ENCODE peak calls at places on chromosomes 4 and X, in seven cellular contexts. One of them, this sample, is unnamed.

GRCh38 chrX:117511379-117511778 is 605.2 kb downstream of the KLHL13 start:
- DNase-seq in NCI-H2029: no peak
- DNase-seq in RKO: no peak
- DNase-seq in HL-60: no peak
- DNase-seq in tibial artery: no peak
- DNase-seq in AG08396: no peak
- DNase-seq in ureter: no peak
- DNase-seq in this sample: no peak

GRCh38 chr4:36753048-36753447 is 471.6 kb downstream of the DTHD1 start:
- DNase-seq in NCI-H2029: no peak
- DNase-seq in RKO: no peak
- DNase-seq in HL-60: no peak
- DNase-seq in tibial artery: no peak
- DNase-seq in AG08396: no peak
- DNase-seq in ureter: no peak
- DNase-seq in this sample: no peak

GRCh38 chrX:48996969-48997368 is 5.1 kb downstream of the GRIPAP1 start:
- DNase-seq in NCI-H2029: no peak
- DNase-seq in RKO: no peak
- DNase-seq in HL-60: no peak
- DNase-seq in tibial artery: no peak
- DNase-seq in AG08396: no peak
- DNase-seq in ureter: no peak
- DNase-seq in this sample: no peak

GRCh38 chr4:163544407-163545038 is 50.0 kb downstream of the TMA16 start:
- DNase-seq in NCI-H2029: no peak
- DNase-seq in RKO: peak
- DNase-seq in HL-60: no peak
- DNase-seq in tibial artery: peak
- DNase-seq in AG08396: peak
- DNase-seq in ureter: peak
- DNase-seq in this sample: no peak

GRCh38 chr4:6961496-6962210 is 52.0 kb downstream of the TBC1D14 start:
- DNase-seq in NCI-H2029: no peak
- DNase-seq in RKO: no peak
- DNase-seq in HL-60: no peak
- DNase-seq in tibial artery: peak
- DNase-seq in AG08396: no peak
- DNase-seq in ureter: no peak
- DNase-seq in this sample: no peak

GRCh38 chrX:121641560-121641959 is 594.1 kb downstream of the GLUD2 start:
- DNase-seq in NCI-H2029: peak
- DNase-seq in RKO: no peak
- DNase-seq in HL-60: no peak
- DNase-seq in tibial artery: no peak
- DNase-seq in AG08396: peak
- DNase-seq in ureter: no peak
- DNase-seq in this sample: no peak

GRCh38 chrX:10795721-10796120 is 175.3 kb upstream of the MID1 start:
- DNase-seq in NCI-H2029: no peak
- DNase-seq in RKO: no peak
- DNase-seq in HL-60: no peak
- DNase-seq in tibial artery: no peak
- DNase-seq in AG08396: no peak
- DNase-seq in ureter: no peak
- DNase-seq in this sample: no peak

GRCh38 chr4:85381968-85382367 is 93.0 kb upstream of the ARHGAP24 start:
- DNase-seq in NCI-H2029: no peak
- DNase-seq in RKO: no peak
- DNase-seq in HL-60: no peak
- DNase-seq in tibial artery: no peak
- DNase-seq in AG08396: no peak
- DNase-seq in ureter: no peak
- DNase-seq in this sample: no peak

GRCh38 chr4:95980877-95981360 is 141.0 kb downstream of the PDHA2 start:
- DNase-seq in NCI-H2029: no peak
- DNase-seq in RKO: no peak
- DNase-seq in HL-60: no peak
- DNase-seq in tibial artery: no peak
- DNase-seq in AG08396: no peak
- DNase-seq in ureter: no peak
- DNase-seq in this sample: no peak

GRCh38 chr4:186726440-186727148 is 2.9 kb upstream of the FAT1 start:
- DNase-seq in NCI-H2029: no peak
- DNase-seq in RKO: peak
- DNase-seq in HL-60: no peak
- DNase-seq in tibial artery: peak
- DNase-seq in AG08396: peak
- DNase-seq in ureter: peak
- DNase-seq in this sample: peak

GRCh38 chrX:38985375-38985774 is 184.1 kb downstream of the MID1IP1 start:
- DNase-seq in NCI-H2029: no peak
- DNase-seq in RKO: peak
- DNase-seq in HL-60: no peak
- DNase-seq in tibial artery: no peak
- DNase-seq in AG08396: no peak
- DNase-seq in ureter: no peak
- DNase-seq in this sample: no peak

GRCh38 chr4:153618831-153619230 is 65.2 kb upstream of the TLR2 start:
- DNase-seq in NCI-H2029: no peak
- DNase-seq in RKO: no peak
- DNase-seq in HL-60: no peak
- DNase-seq in tibial artery: no peak
- DNase-seq in AG08396: no peak
- DNase-seq in ureter: no peak
- DNase-seq in this sample: no peak

GRCh38 chrX:40543661-40544328 is 37.0 kb upstream of the ATP6AP2 start:
- DNase-seq in NCI-H2029: peak
- DNase-seq in RKO: peak
- DNase-seq in HL-60: no peak
- DNase-seq in tibial artery: no peak
- DNase-seq in AG08396: peak
- DNase-seq in ureter: no peak
- DNase-seq in this sample: no peak

GRCh38 chr4:174764105-174764729 is 64.8 kb downstream of the GLRA3 start:
- DNase-seq in NCI-H2029: peak
- DNase-seq in RKO: peak
- DNase-seq in HL-60: no peak
- DNase-seq in tibial artery: no peak
- DNase-seq in AG08396: peak
- DNase-seq in ureter: no peak
- DNase-seq in this sample: no peak

GRCh38 chrX:143455045-143455444 is 62.2 kb downstream of the SPANXN3 start:
- DNase-seq in NCI-H2029: no peak
- DNase-seq in RKO: no peak
- DNase-seq in HL-60: no peak
- DNase-seq in tibial artery: no peak
- DNase-seq in AG08396: no peak
- DNase-seq in ureter: no peak
- DNase-seq in this sample: no peak

GRCh38 chrX:151697537-151697936 is 2.3 kb downstream of the PRRG3 start:
- DNase-seq in NCI-H2029: no peak
- DNase-seq in RKO: no peak
- DNase-seq in HL-60: no peak
- DNase-seq in tibial artery: no peak
- DNase-seq in AG08396: peak
- DNase-seq in ureter: no peak
- DNase-seq in this sample: no peak

GRCh38 chr4:82748781-82749504 is 49.7 kb downstream of the SCD5 start:
- DNase-seq in NCI-H2029: no peak
- DNase-seq in RKO: no peak
- DNase-seq in HL-60: no peak
- DNase-seq in tibial artery: no peak
- DNase-seq in AG08396: no peak
- DNase-seq in ureter: no peak
- DNase-seq in this sample: no peak

GRCh38 chr4:174156239-174156826 is 127.1 kb downstream of the FBXO8 start:
- DNase-seq in NCI-H2029: no peak
- DNase-seq in RKO: peak
- DNase-seq in HL-60: no peak
- DNase-seq in tibial artery: no peak
- DNase-seq in AG08396: peak
- DNase-seq in ureter: no peak
- DNase-seq in this sample: no peak